ENCODE peak calls at places on chromosome 9, in seven cellular contexts. K is Right ventricle myocardium superior; J is activated CD4-positive, alpha-beta memory T cell treated with anti-CD3 and anti-CD28 coated beads, Interleukin-2, amount 10 ng/mL, durations not matched to agents 7 days and 5 days; O is endothelial cell of umbilical vein; P is NCI-H1092 treated with DMSO at 0.1 percent for 48 hours; Q is uterus; S is C1 segment of cervical spinal cord. M is an unnamed sample.

GRCh38 chr9:2000314-2000713 is 14.8 kb upstream of the SMARCA2 start:
- DNase-seq in K (no peak), J (no peak), O (no peak), P (no peak), Q (no peak), S (no peak), M (no peak)

GRCh38 chr9:36029202-36029601 is 7.5 kb upstream of the RECK start:
- DNase-seq in K (no peak), J (no peak), O (no peak), P (no peak), Q (no peak), S (no peak), M (no peak)

GRCh38 chr9:134641173-134641985 is at the start of gene COL5A1:
- DNase-seq in K (peak), J (peak), O (peak), P (peak), Q (peak), S (peak), M (peak)

GRCh38 chr9:113296796-113297558 is 6.2 kb downstream of the RNF183 start:
- DNase-seq in K (no peak), J (no peak), O (no peak), P (no peak), Q (no peak), S (no peak), M (no peak)

GRCh38 chr9:1009101-1009707 is 32.7 kb downstream of the DMRT3 start:
- DNase-seq in K (peak), J (peak), O (peak), P (peak), Q (peak), S (peak), M (peak)

GRCh38 chr9:94757158-94757557 is 30.7 kb downstream of the AOPEP start:
- DNase-seq in K (no peak), J (no peak), O (no peak), P (no peak), Q (no peak), S (no peak), M (no peak)

GRCh38 chr9:130156672-130157071 is 15.5 kb upstream of the NCS1 start:
- DNase-seq in K (no peak), J (no peak), O (no peak), P (no peak), Q (no peak), S (no peak), M (no peak)

GRCh38 chr9:89869774-89870173 is 265.0 kb downstream of the GADD45G start:
- DNase-seq in K (no peak), J (no peak), O (no peak), P (no peak), Q (peak), S (no peak), M (no peak)

GRCh38 chr9:135152608-135153337 is 65.3 kb downstream of the OLFM1 start:
- DNase-seq in K (peak), J (no peak), O (no peak), P (no peak), Q (no peak), S (no peak), M (no peak)

GRCh38 chr9:37311938-37312730 is 110.4 kb upstream of the GRHPR start:
- DNase-seq in K (no peak), J (no peak), O (no peak), P (no peak), Q (no peak), S (no peak), M (no peak)

GRCh38 chr9:38380230-38380871 is 12.2 kb upstream of the ALDH1B1 start:
- DNase-seq in K (no peak), J (no peak), O (no peak), P (peak), Q (no peak), S (no peak), M (no peak)

M was measured in activated T-cell treated with anti-CD3 and anti-CD28 coated beads, Interleukin-2, amount 50 U/mL, for 72 hours.